ENCODE peak calls at places on chromosomes 1 and 21, in eight cellular contexts. S is heart right ventricle, P is heart left ventricle, N is PC-3, E is hepatocyte, F is stomach, D is left lung, O is A549. R is an unnamed sample.

GRCh38 chr1:62185677-62186076 is 9.0 kb upstream of the L1TD1 start:
- DNase-seq in E (no peak), D (no peak), S (no peak), P (no peak), F (no peak), O (no peak), N (no peak), R (no peak)

GRCh38 chr1:101357444-101357986 is 120.7 kb downstream of the S1PR1 start:
- DNase-seq in P (peak; percentile 46), S (no peak), D (no peak), F (peak; percentile 52), E (peak; percentile 80), O (peak; percentile 59), N (peak; percentile 89), R (peak; percentile 47)

GRCh38 chr21:46056450-46056903 is 41.4 kb upstream of the COL6A2 start:
- DNase-seq in N (no peak), F (peak; percentile 44), S (peak; percentile 83), D (peak; percentile 78), O (no peak), P (peak; percentile 60), E (peak; percentile 70), R (peak; percentile 74)

GRCh38 chr21:15367061-15367626 is 302.3 kb upstream of the NRIP1 start:
- DNase-seq in S (no peak), O (no peak), P (no peak), E (no peak), D (no peak), N (no peak), F (no peak), R (no peak)

GRCh38 chr1:109274533-109275476 is 8.1 kb downstream of the PSRC1 start:
- DNase-seq in P (no peak), D (peak; percentile 85), N (peak; percentile 95), F (peak; percentile 74), E (peak; percentile 83), O (peak; percentile 94), S (no peak), R (peak; percentile 64)

GRCh38 chr1:247324913-247325312 is 6.8 kb downstream of the ZNF496 start:
- DNase-seq in D (no peak), O (no peak), E (no peak), P (no peak), S (no peak), N (no peak), F (no peak), R (no peak)

GRCh38 chr21:17440955-17441354 is 71.9 kb upstream of the CXADR start:
- DNase-seq in N (no peak), D (no peak), E (no peak), F (no peak), S (no peak), P (no peak), O (no peak), R (no peak)

GRCh38 chr1:7298145-7298544 is 473.0 kb upstream of the VAMP3 start:
- DNase-seq in O (no peak), D (no peak), E (no peak), S (no peak), P (no peak), F (no peak), N (no peak), R (no peak)

GRCh38 chr1:196649990-196650389 is 1.9 kb upstream of the CFH start:
- DNase-seq in P (no peak), S (no peak), F (no peak), N (no peak), D (no peak), E (no peak), O (no peak), R (no peak)

GRCh38 chr1:159508951-159509350 is 26.9 kb downstream of the OR10J5 start:
- DNase-seq in D (no peak), E (no peak), O (no peak), F (no peak), N (no peak), S (no peak), P (no peak), R (no peak)

GRCh38 chr1:246069581-246069980 is 437.5 kb downstream of the SMYD3 start:
- DNase-seq in P (no peak), D (no peak), E (no peak), F (no peak), N (no peak), S (no peak), O (no peak), R (no peak)

GRCh38 chr1:237873487-237873927 is 17.2 kb downstream of the ZP4 start:
- DNase-seq in E (peak; percentile 58), F (no peak), S (no peak), N (peak; percentile 91), O (peak; percentile 52), D (no peak), P (no peak), R (no peak)

GRCh38 chr1:11653616-11654570 is at the start of gene FBXO2:
- DNase-seq in F (peak; percentile 71), O (no peak), N (no peak), S (peak; percentile 54), P (no peak), E (peak; percentile 79), D (peak; percentile 86), R (peak; percentile 33)

GRCh38 chr1:161705537-161705936 is 1.5 kb upstream of the FCRLA start:
- DNase-seq in S (no peak), O (no peak), D (no peak), P (no peak), F (no peak), E (no peak), N (no peak), R (no peak)

DNA sequence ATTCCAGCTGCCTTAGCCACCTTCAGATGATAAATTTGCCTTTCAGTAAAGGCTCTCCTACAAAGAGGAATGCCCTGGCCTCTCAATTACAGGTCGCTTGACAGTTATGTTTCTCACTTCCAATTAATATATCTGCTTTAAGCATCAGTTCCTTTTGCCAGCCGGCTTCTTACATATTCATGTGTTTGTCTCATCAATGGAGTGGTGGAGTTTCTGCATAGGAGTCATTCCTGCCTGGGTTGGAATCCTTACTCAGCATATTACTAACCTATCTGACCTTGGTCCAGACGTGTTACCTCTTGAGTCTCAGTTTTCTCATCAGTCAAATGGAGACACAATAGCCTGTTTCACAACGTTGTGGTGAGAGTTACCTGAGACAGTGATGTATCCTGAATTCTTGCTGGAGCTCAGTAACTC is 9.4 kb upstream of the SESN2 start:
- DNase-seq in P (no peak), S (no peak), O (no peak), E (no peak), F (no peak), N (no peak), D (no peak), R (no peak)
- H3K27ac ChIP-seq in P (peak overlapping the region; percentile 78), S (no peak overlapping the region), O (peak overlapping the region; percentile 85), E (peak overlapping the region; percentile 77), F (peak overlapping the region; percentile 96), N (peak overlapping the region; percentile 55), D (no peak overlapping the region), R (no peak overlapping the region)

GRCh38 chr1:3456449-3456963 is 2.0 kb downstream of the ARHGEF16 start:
- DNase-seq in N (no peak), F (peak; percentile 71), P (no peak), E (no peak), S (peak; percentile 8), O (no peak), D (no peak), R (peak; percentile 77)

GRCh38 chr1:3453891-3454810 is at the start of gene ARHGEF16:
- DNase-seq in E (peak; percentile 96), D (peak; percentile 93), F (peak; percentile 93), O (peak; percentile 67), N (peak; percentile 91), S (peak; percentile 61), P (peak; percentile 46), R (peak; percentile 92)

GRCh38 chr1:3454811-3455618 is 550 bp downstream of the ARHGEF16 start:
- DNase-seq in P (peak; percentile 66), E (peak; percentile 84), D (peak; percentile 83), N (peak; percentile 43), F (peak; percentile 62), S (peak; percentile 63), O (no peak), R (peak; percentile 70)

GRCh38 chr1:3456964-3457909 is 2.8 kb downstream of the ARHGEF16 start:
- DNase-seq in O (no peak), E (no peak), S (no peak), N (no peak), F (no peak), P (no peak), D (peak; percentile 78), R (no peak)

DNA sequence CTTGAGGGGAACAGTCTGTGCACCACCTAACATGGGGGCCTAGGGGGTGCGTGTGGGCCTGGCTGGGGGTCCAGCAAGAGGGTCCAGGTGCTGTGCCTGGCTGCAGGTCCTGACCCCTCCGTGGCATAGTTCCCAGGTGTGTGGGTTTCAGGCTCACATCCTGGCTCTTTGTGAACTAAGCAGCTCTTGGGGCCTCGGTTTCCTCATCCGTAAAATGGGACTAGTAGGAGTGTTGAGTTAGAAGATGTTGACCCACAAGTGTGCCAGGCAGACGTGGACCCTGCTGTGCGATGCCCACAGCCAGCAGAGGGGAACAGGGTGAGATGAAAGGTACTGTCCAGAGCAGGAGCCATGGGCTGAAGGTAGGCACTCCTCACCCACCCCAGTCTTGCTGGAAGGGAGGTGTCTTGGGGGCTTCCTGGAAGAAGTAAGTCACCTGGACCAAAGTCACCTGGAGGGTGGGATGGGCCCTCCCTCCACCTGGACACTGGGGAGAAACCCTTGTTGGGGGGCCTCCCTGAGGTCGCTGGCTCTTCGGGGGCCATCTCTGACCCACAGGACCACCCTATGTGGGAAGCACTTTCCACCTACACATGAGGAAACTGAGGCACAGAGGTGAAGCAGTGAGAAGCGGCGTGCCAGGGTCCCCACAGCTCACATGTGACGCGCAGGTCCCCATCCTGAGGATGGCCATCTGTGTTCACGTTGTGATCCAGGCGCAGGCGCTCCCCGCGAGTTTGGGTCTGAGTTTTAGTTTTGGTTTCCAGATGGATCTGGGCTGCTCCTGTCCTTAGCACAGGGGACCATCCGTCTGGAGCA is 1.4 kb downstream of the ARHGEF16 start:
- DNase-seq in P (no peak), E (no peak), S (peak; percentile 4), D (peak; percentile 48), F (no peak), N (no peak), O (no peak), R (no peak)
- H3K4me1 ChIP-seq in P (peaks cover 32% of the 10 kb centered on the region), E (peaks cover 48% of the 10 kb centered on the region), S (peaks cover 20% of the 10 kb centered on the region), D (peaks cover 3% of the 10 kb centered on the region), F (peaks cover 79% of the 10 kb centered on the region), N (peaks cover 33% of the 10 kb centered on the region), O (peaks cover 12% of the 10 kb centered on the region), R (peaks cover 66% of the 10 kb centered on the region)

DNA sequence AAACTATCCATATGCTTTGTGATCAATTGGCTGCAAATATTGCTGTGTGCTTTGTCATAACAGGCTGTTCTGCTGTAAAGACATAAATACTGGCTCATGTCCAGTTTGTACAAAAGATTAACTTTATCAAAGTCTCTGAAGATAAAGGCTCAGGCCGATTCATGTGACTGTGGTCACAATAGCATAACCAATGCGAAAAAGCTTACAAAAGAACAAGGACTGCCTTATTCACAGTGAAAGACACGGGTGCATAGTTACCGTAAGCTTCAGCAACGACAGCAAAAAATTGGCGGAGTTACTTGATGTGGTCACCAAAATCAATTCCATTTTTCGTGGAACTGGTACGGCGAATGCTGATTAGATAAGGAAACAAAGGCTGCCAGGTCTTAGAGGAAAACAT is 173.5 kb upstream of the CHRM3 start:
- DNase-seq in O (no peak), N (no peak), E (peak; percentile 28), S (no peak), D (no peak), F (peak; percentile 63), P (no peak), R (no peak)
- H3K27ac ChIP-seq in O (no peak overlapping the region), N (no peak overlapping the region), E (no peak overlapping the region), S (no peak overlapping the region), D (no peak overlapping the region), F (peak overlapping the region; percentile 15), P (no peak overlapping the region), R (no peak overlapping the region)

DNA sequence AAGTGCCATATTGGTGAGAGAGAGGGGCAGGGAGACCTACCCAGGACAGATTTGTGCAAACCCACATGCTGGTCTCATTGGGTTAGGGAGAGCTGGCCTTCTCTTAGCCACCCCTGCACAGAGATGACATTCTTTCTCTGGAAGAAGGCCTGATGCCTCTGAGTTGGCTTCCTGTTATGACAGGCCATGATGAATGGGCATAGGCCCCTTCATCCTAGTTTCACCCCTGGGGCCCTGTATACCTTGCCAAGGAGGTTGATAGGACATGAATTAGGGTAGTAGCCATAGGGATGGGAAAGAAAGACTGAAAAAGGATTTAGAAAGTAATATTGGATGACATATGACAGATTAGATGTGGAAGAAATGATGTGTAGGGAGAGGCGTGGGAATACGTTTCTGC is 46.6 kb downstream of the TENT5C start:
- DNase-seq in E (no peak), S (no peak), O (no peak), D (no peak), F (no peak), P (no peak), N (no peak), R (no peak)
- H3K4me1 ChIP-seq in E (peaks cover 8% of the 10 kb centered on the region), S (peaks cover 44% of the 10 kb centered on the region), O (peaks cover 37% of the 10 kb centered on the region), D (no peaks in the 10 kb centered on the region), F (peaks cover 21% of the 10 kb centered on the region), P (peaks cover 6% of the 10 kb centered on the region), N (peaks cover 34% of the 10 kb centered on the region), R (peaks cover 8% of the 10 kb centered on the region)